ENCODE peak calls at places on chromosomes 11 and 22, in eight cellular contexts. D is brain microvascular endothelial cell; I is lung; B is colonic mucosa; N is body of pancreas; J is right atrium auricular region; L is tibial nerve; S is CD8-positive, alpha-beta T cell. K is an unnamed sample.

GRCh38 chr11:32400196-32400595 is 35.1 kb downstream of the WT1 start:
- DNase-seq in D (peak), I (no peak), B (no peak), N (no peak), J (no peak), L (no peak), S (no peak), K (no peak)

GRCh38 chr11:124724854-124725718 is 14.7 kb upstream of the NRGN start:
- DNase-seq in D (no peak), I (peak), B (peak), N (peak), J (no peak), L (no peak), S (no peak), K (no peak)

GRCh38 chr22:24230911-24231656 is 13.8 kb downstream of the GGT5 start:
- DNase-seq in D (no peak), I (peak), B (peak), N (peak), J (no peak), L (no peak), S (peak), K (no peak)

GRCh38 chr11:3732671-3733070 is 61.5 kb upstream of the CHRNA10 start:
- DNase-seq in D (no peak), I (no peak), B (no peak), N (no peak), J (no peak), L (no peak), S (no peak), K (no peak)

GRCh38 chr11:116207349-116207748 is 565.4 kb downstream of the BUD13 start:
- DNase-seq in D (no peak), I (no peak), B (no peak), N (no peak), J (no peak), L (no peak), S (no peak), K (no peak)

GRCh38 chr22:28817919-28818859 is 17.8 kb upstream of the XBP1 start:
- DNase-seq in D (no peak), I (peak), B (peak), N (peak), J (no peak), L (no peak), S (no peak), K (no peak)

GRCh38 chr11:128738942-128739341 is 45.1 kb downstream of the FLI1 start:
- DNase-seq in D (no peak), I (no peak), B (no peak), N (no peak), J (no peak), L (no peak), S (no peak), K (no peak)

GRCh38 chr11:81033779-81034550 is 1593.1 kb upstream of the TENM4 start:
- DNase-seq in D (no peak), I (no peak), B (no peak), N (no peak), J (no peak), L (no peak), S (no peak), K (no peak)

GRCh38 chr11:57315491-57315890 is 9.3 kb downstream of the TNKS1BP1 start:
- DNase-seq in D (peak), I (no peak), B (no peak), N (peak), J (no peak), L (no peak), S (peak), K (no peak)

GRCh38 chr22:37242395-37242918 is 1.6 kb downstream of the RAC2 start:
- DNase-seq in D (peak), I (peak), B (peak), N (peak), J (peak), L (no peak), S (peak), K (peak)

GRCh38 chr11:100240051-100240450 is 447.0 kb upstream of the ARHGAP42 start:
- DNase-seq in D (no peak), I (no peak), B (no peak), N (no peak), J (no peak), L (no peak), S (no peak), K (no peak)

GRCh38 chr11:95700471-95700817 is 89.1 kb downstream of the FAM76B start:
- DNase-seq in D (no peak), I (no peak), B (no peak), N (no peak), J (no peak), L (no peak), S (no peak), K (no peak)

GRCh38 chr11:92219476-92219875 is 5.1 kb upstream of the FAT3 start:
- DNase-seq in D (no peak), I (no peak), B (no peak), N (no peak), J (no peak), L (no peak), S (no peak), K (no peak)

GRCh38 chr22:30909306-30909705 is 59.3 kb downstream of the MORC2 start:
- DNase-seq in D (no peak), I (no peak), B (no peak), N (no peak), J (no peak), L (no peak), S (no peak), K (no peak)

GRCh38 chr11:66976048-66976467 is 954 bp downstream of the C11orf86 start:
- DNase-seq in D (no peak), I (no peak), B (no peak), N (no peak), J (no peak), L (no peak), S (no peak), K (no peak)

GRCh38 chr11:73625690-73626318 is 20.6 kb upstream of the PLEKHB1 start:
- DNase-seq in D (peak), I (peak), B (peak), N (peak), J (peak), L (peak), S (peak), K (peak)

GRCh38 chr11:7004482-7004881 is 15.7 kb downstream of the ZNF214 start:
- DNase-seq in D (peak), I (no peak), B (peak), N (no peak), J (no peak), L (peak), S (no peak), K (no peak)

GRCh38 chr22:24413726-24414385 is 13.5 kb upstream of the ADORA2A start:
- DNase-seq in D (no peak), I (no peak), B (no peak), N (no peak), J (no peak), L (no peak), S (no peak), K (no peak)

GRCh38 chr22:37060801-37061610 is 9.5 kb downstream of the KCTD17 start:
- DNase-seq in D (no peak), I (no peak), B (no peak), N (no peak), J (no peak), L (no peak), S (no peak), K (no peak)

GRCh38 chr11:70278994-70279393 is 8.5 kb downstream of the PPFIA1 start:
- DNase-seq in D (no peak), I (no peak), B (no peak), N (no peak), J (no peak), L (no peak), S (no peak), K (no peak)

GRCh38 chr11:114166389-114166788 is 106.9 kb downstream of the ZBTB16 start:
- DNase-seq in D (no peak), I (no peak), B (no peak), N (no peak), J (no peak), L (no peak), S (no peak), K (no peak)

GRCh38 chr11:134469627-134470026 is 57.6 kb upstream of the B3GAT1 start:
- DNase-seq in D (no peak), I (no peak), B (no peak), N (no peak), J (no peak), L (no peak), S (no peak), K (no peak)

GRCh38 chr22:20324139-20324516 is 4.3 kb upstream of the DGCR6L start:
- DNase-seq in D (no peak), I (no peak), B (no peak), N (no peak), J (peak), L (no peak), S (peak), K (no peak)

GRCh38 chr11:69205125-69205928 is 49.6 kb downstream of the SMIM38 start:
- DNase-seq in D (no peak), I (no peak), B (no peak), N (no peak), J (no peak), L (no peak), S (no peak), K (peak)

GRCh38 chr11:3128356-3129180 is 36.5 kb downstream of the OSBPL5 start:
- DNase-seq in D (no peak), I (no peak), B (no peak), N (peak), J (no peak), L (no peak), S (no peak), K (peak)

GRCh38 chr11:61771995-61772455 is 19.6 kb downstream of the MYRF start:
- DNase-seq in D (no peak), I (no peak), B (no peak), N (no peak), J (no peak), L (no peak), S (no peak), K (no peak)

GRCh38 chr11:64461081-64461480 is 102.1 kb downstream of the RPS6KA4 start:
- DNase-seq in D (no peak), I (no peak), B (no peak), N (no peak), J (no peak), L (no peak), S (no peak), K (no peak)

GRCh38 chr11:69195819-69196218 is 40.1 kb downstream of the SMIM38 start:
- DNase-seq in D (no peak), I (no peak), B (no peak), N (no peak), J (no peak), L (no peak), S (no peak), K (no peak)

GRCh38 chr11:17770917-17771316 is 36.3 kb downstream of the KCNC1 start:
- DNase-seq in D (no peak), I (no peak), B (no peak), N (no peak), J (no peak), L (no peak), S (no peak), K (no peak)

GRCh38 chr11:17768547-17768946 is 34.0 kb downstream of the KCNC1 start:
- DNase-seq in D (no peak), I (no peak), B (no peak), N (no peak), J (no peak), L (no peak), S (no peak), K (no peak)

GRCh38 chr11:17771415-17771814 is 36.8 kb downstream of the KCNC1 start:
- DNase-seq in D (no peak), I (no peak), B (no peak), N (no peak), J (no peak), L (no peak), S (no peak), K (no peak)

GRCh38 chr11:17769218-17769617 is 34.6 kb downstream of the KCNC1 start:
- DNase-seq in D (no peak), I (no peak), B (no peak), N (no peak), J (no peak), L (no peak), S (no peak), K (no peak)

GRCh38 chr11:17770048-17770652 is 35.6 kb downstream of the KCNC1 start:
- DNase-seq in D (no peak), I (peak), B (peak), N (peak), J (no peak), L (no peak), S (no peak), K (no peak)
- TF ChIP-seq CTCF in D (no peak), I (no peak), B (peak), N (peak), J (no peak), L (no peak), S (no peak), K (no peak)

GRCh38 chr11:102600666-102601065 is 24.5 kb downstream of the MMP20 start:
- DNase-seq in D (no peak), I (no peak), B (no peak), N (no peak), J (no peak), L (no peak), S (no peak), K (no peak)

GRCh38 chr11:102603576-102603975 is 21.6 kb downstream of the MMP20 start:
- DNase-seq in D (no peak), I (no peak), B (no peak), N (no peak), J (no peak), L (no peak), S (no peak), K (no peak)

GRCh38 chr11:102604875-102605274 is 20.3 kb downstream of the MMP20 start:
- DNase-seq in D (no peak), I (no peak), B (no peak), N (no peak), J (no peak), L (no peak), S (no peak), K (no peak)

GRCh38 chr11:102604011-102604410 is 21.1 kb downstream of the MMP20 start:
- DNase-seq in D (no peak), I (no peak), B (no peak), N (no peak), J (no peak), L (no peak), S (no peak), K (no peak)

DNA sequence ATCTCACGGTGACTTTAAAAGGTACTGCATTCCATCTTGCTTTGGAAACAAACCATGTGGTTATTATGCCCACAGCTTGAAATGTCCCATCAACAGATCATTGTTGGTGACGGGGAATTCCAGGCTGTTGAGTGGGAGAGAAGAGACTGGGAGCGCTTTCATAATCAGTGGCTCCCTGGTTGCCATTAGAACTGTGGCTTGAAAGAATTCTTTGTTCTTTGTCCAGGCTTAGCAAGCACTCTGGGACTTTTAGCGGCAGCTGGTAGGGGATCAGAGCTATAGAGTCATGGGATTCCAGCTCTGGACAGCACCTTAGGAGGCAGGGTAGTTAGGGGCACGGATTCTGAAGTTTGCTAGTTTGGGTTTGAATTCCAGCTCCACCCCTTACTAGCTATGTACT is 22.0 kb downstream of the MMP20 start:
- DNase-seq in D (peak), I (no peak), B (no peak), N (peak), J (no peak), L (peak), S (no peak), K (no peak)
- H3K27ac ChIP-seq in D (peak), I (no peak), B (no peak), N (peak), J (peak), L (peak), S (no peak), K (peak)

GRCh38 chr11:83193315-83194283 is at the start of gene ANKRD42:
- DNase-seq in D (peak), I (peak), B (peak), N (peak), J (peak), L (peak), S (peak), K (peak)

GRCh38 chr11:83191491-83191890 is 2.0 kb upstream of the ANKRD42 start:
- DNase-seq in D (no peak), I (no peak), B (no peak), N (no peak), J (no peak), L (no peak), S (no peak), K (no peak)

GRCh38 chr11:83192846-83193245 is 666 bp upstream of the ANKRD42 start:
- DNase-seq in D (no peak), I (no peak), B (no peak), N (no peak), J (no peak), L (no peak), S (no peak), K (no peak)

GRCh38 chr11:83194284-83195175 is 1.0 kb downstream of the ANKRD42 start:
- DNase-seq in D (peak), I (peak), B (peak), N (peak), J (peak), L (peak), S (peak), K (peak)

GRCh38 chr11:83191986-83192385 is 1.5 kb upstream of the ANKRD42 start:
- DNase-seq in D (no peak), I (no peak), B (no peak), N (no peak), J (no peak), L (no peak), S (no peak), K (no peak)
- H3K4me3 ChIP-seq in D (peak), I (no peak), B (no peak), N (no peak), J (no peak), L (peak), S (peak), K (peak)

GRCh38 chr11:1803246-1803645 is 31.5 kb upstream of the SYT8 start:
- DNase-seq in D (no peak), I (no peak), B (no peak), N (no peak), J (no peak), L (no peak), S (no peak), K (no peak)

GRCh38 chr11:1812274-1812673 is 22.5 kb upstream of the SYT8 start:
- DNase-seq in D (no peak), I (no peak), B (no peak), N (no peak), J (no peak), L (no peak), S (no peak), K (no peak)

GRCh38 chr11:1805525-1805924 is 29.3 kb upstream of the SYT8 start:
- DNase-seq in D (no peak), I (no peak), B (no peak), N (no peak), J (no peak), L (no peak), S (no peak), K (no peak)

GRCh38 chr11:1810761-1811160 is 24.0 kb upstream of the SYT8 start:
- DNase-seq in D (no peak), I (no peak), B (no peak), N (no peak), J (no peak), L (no peak), S (no peak), K (no peak)

GRCh38 chr11:1807628-1807995 is 27.2 kb upstream of the SYT8 start:
- DNase-seq in D (no peak), I (no peak), B (no peak), N (no peak), J (no peak), L (no peak), S (no peak), K (no peak)
- TF ChIP-seq CTCF in D (peak), I (no peak), B (no peak), N (no peak), J (no peak), L (no peak), S (no peak), K (no peak)

GRCh38 chr22:35637254-35637653 is 11.0 kb upstream of the APOL6 start:
- DNase-seq in D (no peak), I (no peak), B (no peak), N (no peak), J (no peak), L (no peak), S (no peak), K (no peak)
- H3K27ac ChIP-seq in D (no peak), I (no peak), B (peak), N (no peak), J (no peak), L (no peak), S (no peak), K (no peak)